ENCODE peak calls at places on chromosomes 3 and 15, in nine cellular contexts. X is body of pancreas; W is stimulated activated CD4-positive, alpha-beta T cell treated with anti-CD3 and anti-CD28 coated beads, Interleukin-15, amount 100 ng/mL, for 1 hour; B is AML-193; Y is skeletal muscle cell; U is effector CD4-positive, alpha-beta T cell; D is left colon; E is nephron progenitor cell; G is CD4-positive, alpha-beta memory T cell. R is an unnamed sample.

GRCh38 chr3:143525408-143525807 is 322.9 kb downstream of the SLC9A9 start:
- DNase-seq in X (no peak), W (no peak), B (no peak), Y (peak; percentile 97), U (no peak), D (no peak), E (no peak), G (no peak), R (no peak)

GRCh38 chr3:126348308-126348920 is 8.8 kb downstream of the KLF15 start:
- DNase-seq in X (no peak), W (no peak), B (no peak), Y (no peak), U (no peak), D (no peak), E (peak; percentile 0), G (no peak), R (no peak)

GRCh38 chr15:92848464-92848851 is 51.7 kb upstream of the CHD2 start:
- DNase-seq in X (no peak), W (no peak), B (no peak), Y (no peak), U (no peak), D (no peak), E (no peak), G (no peak), R (no peak)

GRCh38 chr3:152403632-152404066 is 134.9 kb downstream of the MBNL1 start:
- DNase-seq in X (peak; percentile 36), W (no peak), B (no peak), Y (peak; percentile 54), U (no peak), D (no peak), E (peak; percentile 2), G (no peak), R (no peak)

GRCh38 chr3:139394116-139394515 is 4.7 kb upstream of the COPB2 start:
- DNase-seq in X (no peak), W (no peak), B (peak; percentile 51), Y (no peak), U (no peak), D (no peak), E (no peak), G (no peak), R (no peak)

GRCh38 chr3:184332370-184333090 is 4.9 kb upstream of the FAM131A start:
- DNase-seq in X (no peak), W (no peak), B (no peak), Y (peak; percentile 70), U (no peak), D (no peak), E (no peak), G (no peak), R (no peak)

GRCh38 chr15:23690450-23690852 is 3.3 kb upstream of the NDN start:
- DNase-seq in X (peak; percentile 81), W (no peak), B (no peak), Y (peak; percentile 69), U (no peak), D (peak; percentile 17), E (peak; percentile 65), G (no peak), R (no peak)

GRCh38 chr3:141450727-141451378 is 36.0 kb upstream of the RASA2 start:
- DNase-seq in X (no peak), W (no peak), B (no peak), Y (no peak), U (no peak), D (no peak), E (no peak), G (no peak), R (no peak)

R was measured in CD4-positive, CD25-positive, alpha-beta regulatory T cell.